ENCODE peak calls at places on chromosome 15, in five cellular contexts. One of them, this sample, is unnamed.

GRCh38 chr15:79455361-79455760 is 23.2 kb downstream of the MINAR1 start:
- DNase-seq in neuronal stem cell: no peak
- DNase-seq in PC-3: no peak
- DNase-seq in tibial nerve: no peak
- DNase-seq in mammary epithelial cell: peak; percentile 40
- DNase-seq in this sample: no peak

GRCh38 chr15:82108489-82109078 is 62.8 kb upstream of the MEX3B start:
- DNase-seq in PC-3: peak; percentile 79
- DNase-seq in mammary epithelial cell: peak; percentile 57
- DNase-seq in neuronal stem cell: no peak
- DNase-seq in tibial nerve: no peak
- DNase-seq in this sample: no peak

GRCh38 chr15:55907797-55908196 is 85.6 kb downstream of the NEDD4 start:
- DNase-seq in PC-3: peak; percentile 97
- DNase-seq in tibial nerve: no peak
- DNase-seq in neuronal stem cell: no peak
- DNase-seq in mammary epithelial cell: peak; percentile 95
- DNase-seq in this sample: no peak

GRCh38 chr15:72227720-72228119 is 3.3 kb downstream of the PKM start:
- DNase-seq in neuronal stem cell: no peak
- DNase-seq in PC-3: peak; percentile 23
- DNase-seq in mammary epithelial cell: no peak
- DNase-seq in tibial nerve: no peak
- DNase-seq in this sample: no peak

GRCh38 chr15:86772369-86773059 is 692.8 kb downstream of the AGBL1 start:
- DNase-seq in neuronal stem cell: no peak
- DNase-seq in tibial nerve: no peak
- DNase-seq in PC-3: no peak
- DNase-seq in mammary epithelial cell: no peak
- DNase-seq in this sample: no peak

GRCh38 chr15:43225201-43225949 is 4.6 kb upstream of the EPB42 start:
- DNase-seq in PC-3: peak; percentile 84
- DNase-seq in tibial nerve: no peak
- DNase-seq in mammary epithelial cell: peak; percentile 58
- DNase-seq in neuronal stem cell: peak; percentile 37
- DNase-seq in this sample: no peak

GRCh38 chr15:99707481-99708270 is 25.6 kb downstream of the LYSMD4 start:
- DNase-seq in tibial nerve: no peak
- DNase-seq in mammary epithelial cell: peak; percentile 85
- DNase-seq in neuronal stem cell: no peak
- DNase-seq in PC-3: peak; percentile 37
- DNase-seq in this sample: no peak

GRCh38 chr15:92020765-92021164 is 167.3 kb downstream of the SLCO3A1 start:
- DNase-seq in mammary epithelial cell: peak; percentile 46
- DNase-seq in neuronal stem cell: no peak
- DNase-seq in PC-3: no peak
- DNase-seq in tibial nerve: no peak
- DNase-seq in this sample: no peak

GRCh38 chr15:80823995-80824394 is 44.8 kb downstream of the CEMIP start:
- DNase-seq in neuronal stem cell: no peak
- DNase-seq in mammary epithelial cell: no peak
- DNase-seq in PC-3: no peak
- DNase-seq in tibial nerve: no peak
- DNase-seq in this sample: no peak

GRCh38 chr15:35293353-35294130 is 208.4 kb upstream of the NANOGP8 start:
- DNase-seq in tibial nerve: no peak
- DNase-seq in mammary epithelial cell: peak; percentile 42
- DNase-seq in PC-3: peak; percentile 89
- DNase-seq in neuronal stem cell: no peak
- DNase-seq in this sample: no peak

GRCh38 chr15:82679626-82680199 is 30.0 kb downstream of the AP3B2 start:
- DNase-seq in PC-3: no peak
- DNase-seq in mammary epithelial cell: no peak
- DNase-seq in neuronal stem cell: no peak
- DNase-seq in tibial nerve: no peak
- DNase-seq in this sample: no peak

GRCh38 chr15:34693053-34693744 is 61.6 kb downstream of the GJD2 start:
- DNase-seq in PC-3: peak; percentile 18
- DNase-seq in neuronal stem cell: no peak
- DNase-seq in mammary epithelial cell: peak; percentile 58
- DNase-seq in tibial nerve: no peak
- DNase-seq in this sample: no peak

GRCh38 chr15:54289590-54290136 is 311.4 kb downstream of the UNC13C start:
- DNase-seq in PC-3: no peak
- DNase-seq in neuronal stem cell: no peak
- DNase-seq in mammary epithelial cell: no peak
- DNase-seq in tibial nerve: no peak
- DNase-seq in this sample: no peak

GRCh38 chr15:34018021-34018645 is 20.9 kb downstream of the AVEN start:
- DNase-seq in tibial nerve: no peak
- DNase-seq in mammary epithelial cell: no peak
- DNase-seq in neuronal stem cell: no peak
- DNase-seq in PC-3: no peak
- DNase-seq in this sample: no peak

GRCh38 chr15:66882251-66883020 is 180.4 kb downstream of the SMAD6 start:
- DNase-seq in PC-3: peak; percentile 27
- DNase-seq in mammary epithelial cell: peak; percentile 24
- DNase-seq in tibial nerve: no peak
- DNase-seq in neuronal stem cell: no peak
- DNase-seq in this sample: no peak

GRCh38 chr15:43517354-43518072 is at the start of gene MAP1A:
- DNase-seq in mammary epithelial cell: no peak
- DNase-seq in neuronal stem cell: no peak
- DNase-seq in PC-3: no peak
- DNase-seq in tibial nerve: no peak
- DNase-seq in this sample: peak; percentile 86

GRCh38 chr15:83118968-83119367 is 11.5 kb downstream of the TM6SF1 start:
- DNase-seq in PC-3: no peak
- DNase-seq in tibial nerve: no peak
- DNase-seq in mammary epithelial cell: no peak
- DNase-seq in neuronal stem cell: no peak
- DNase-seq in this sample: no peak

GRCh38 chr15:89999676-90000174 is 1.4 kb upstream of the ZNF710 start:
- DNase-seq in mammary epithelial cell: no peak
- DNase-seq in neuronal stem cell: peak; percentile 78
- DNase-seq in PC-3: peak; percentile 9
- DNase-seq in tibial nerve: no peak
- DNase-seq in this sample: no peak

GRCh38 chr15:29103825-29104565 is 165.6 kb downstream of the NSMCE3 start:
- DNase-seq in mammary epithelial cell: peak; percentile 57
- DNase-seq in tibial nerve: peak; percentile 27
- DNase-seq in PC-3: peak; percentile 43
- DNase-seq in neuronal stem cell: peak; percentile 83
- DNase-seq in this sample: peak; percentile 57

GRCh38 chr15:61344293-61344692 is 115.2 kb upstream of the RORA start:
- DNase-seq in mammary epithelial cell: no peak
- DNase-seq in tibial nerve: no peak
- DNase-seq in PC-3: no peak
- DNase-seq in neuronal stem cell: no peak
- DNase-seq in this sample: no peak

GRCh38 chr15:71802770-71803169 is 7.6 kb upstream of the NR2E3 start:
- DNase-seq in PC-3: no peak
- DNase-seq in tibial nerve: no peak
- DNase-seq in mammary epithelial cell: no peak
- DNase-seq in neuronal stem cell: no peak
- DNase-seq in this sample: no peak

GRCh38 chr15:29677871-29678431 is 144.3 kb downstream of the TJP1 start:
- DNase-seq in mammary epithelial cell: no peak
- DNase-seq in PC-3: no peak
- DNase-seq in tibial nerve: no peak
- DNase-seq in neuronal stem cell: no peak
- DNase-seq in this sample: no peak

GRCh38 chr15:74398183-74398582 is 30.7 kb upstream of the CYP11A1 start:
- DNase-seq in tibial nerve: no peak
- DNase-seq in PC-3: peak; percentile 18
- DNase-seq in mammary epithelial cell: no peak
- DNase-seq in neuronal stem cell: no peak
- DNase-seq in this sample: no peak

GRCh38 chr15:20645956-20646355 is 104.4 kb upstream of the GOLGA6L6 start:
- DNase-seq in tibial nerve: no peak
- DNase-seq in mammary epithelial cell: peak; percentile 47
- DNase-seq in neuronal stem cell: no peak
- DNase-seq in PC-3: no peak
- DNase-seq in this sample: no peak

GRCh38 chr15:73631915-73632669 is 1.1 kb downstream of the NPTN start:
- DNase-seq in tibial nerve: no peak
- DNase-seq in neuronal stem cell: no peak
- DNase-seq in PC-3: peak; percentile 49
- DNase-seq in mammary epithelial cell: peak; percentile 59
- DNase-seq in this sample: no peak

GRCh38 chr15:23912191-23912590 is 225.1 kb upstream of the NDN start:
- DNase-seq in tibial nerve: no peak
- DNase-seq in mammary epithelial cell: no peak
- DNase-seq in neuronal stem cell: peak; percentile 40
- DNase-seq in PC-3: no peak
- DNase-seq in this sample: peak; percentile 28

GRCh38 chr15:68346986-68347385 is 69.4 kb downstream of the FEM1B start:
- DNase-seq in tibial nerve: no peak
- DNase-seq in neuronal stem cell: no peak
- DNase-seq in mammary epithelial cell: no peak
- DNase-seq in PC-3: no peak
- DNase-seq in this sample: no peak
- H3K27ac ChIP-seq in tibial nerve: no peak overlapping the region
- H3K27ac ChIP-seq in neuronal stem cell: no peak overlapping the region
- H3K27ac ChIP-seq in mammary epithelial cell: no peak overlapping the region
- H3K27ac ChIP-seq in PC-3: no peak overlapping the region
- H3K27ac ChIP-seq in this sample: no peak overlapping the region

GRCh38 chr15:40891810-40892448 is 2.3 kb upstream of the VPS18 start:
- DNase-seq in PC-3: peak; percentile 81
- DNase-seq in neuronal stem cell: no peak
- DNase-seq in mammary epithelial cell: peak; percentile 75
- DNase-seq in tibial nerve: no peak
- DNase-seq in this sample: no peak

GRCh38 chr15:40893733-40894688 is at the start of gene VPS18:
- DNase-seq in mammary epithelial cell: peak; percentile 97
- DNase-seq in neuronal stem cell: peak; percentile 97
- DNase-seq in PC-3: peak; percentile 99
- DNase-seq in tibial nerve: peak; percentile 98
- DNase-seq in this sample: peak; percentile 96

GRCh38 chr15:40893019-40893723 is 1.1 kb upstream of the VPS18 start:
- DNase-seq in neuronal stem cell: no peak
- DNase-seq in PC-3: no peak
- DNase-seq in mammary epithelial cell: peak; percentile 75
- DNase-seq in tibial nerve: no peak
- DNase-seq in this sample: no peak

GRCh38 chr15:40892449-40893012 is 1.7 kb upstream of the VPS18 start:
- DNase-seq in PC-3: no peak
- DNase-seq in tibial nerve: no peak
- DNase-seq in mammary epithelial cell: no peak
- DNase-seq in neuronal stem cell: no peak
- DNase-seq in this sample: no peak

GRCh38 chr15:40894689-40895308 is 549 bp downstream of the VPS18 start:
- DNase-seq in neuronal stem cell: peak; percentile 50
- DNase-seq in mammary epithelial cell: peak; percentile 70
- DNase-seq in PC-3: peak; percentile 81
- DNase-seq in tibial nerve: no peak
- DNase-seq in this sample: no peak
- H3K27ac ChIP-seq in neuronal stem cell: no peak overlapping the region
- H3K27ac ChIP-seq in mammary epithelial cell: peak overlapping the region; percentile 91
- H3K27ac ChIP-seq in PC-3: peak overlapping the region; percentile 81
- H3K27ac ChIP-seq in tibial nerve: peak overlapping the region; percentile 96
- H3K27ac ChIP-seq in this sample: peak overlapping the region; percentile 85

GRCh38 chr15:62853833-62854210 is 188.7 kb upstream of the TPM1 start:
- DNase-seq in mammary epithelial cell: peak; percentile 45
- DNase-seq in tibial nerve: no peak
- DNase-seq in PC-3: no peak
- DNase-seq in neuronal stem cell: no peak
- DNase-seq in this sample: no peak
- H3K27ac ChIP-seq in mammary epithelial cell: no peak overlapping the region
- H3K27ac ChIP-seq in tibial nerve: no peak overlapping the region
- H3K27ac ChIP-seq in PC-3: peak overlapping the region; percentile 60
- H3K27ac ChIP-seq in neuronal stem cell: no peak overlapping the region
- H3K27ac ChIP-seq in this sample: no peak overlapping the region

GRCh38 chr15:42154576-42155355 is 1.7 kb downstream of the PLA2G4F start:
- DNase-seq in PC-3: no peak
- DNase-seq in neuronal stem cell: no peak
- DNase-seq in tibial nerve: no peak
- DNase-seq in mammary epithelial cell: peak; percentile 69
- DNase-seq in this sample: no peak
- H3K27ac ChIP-seq in PC-3: no peak overlapping the region
- H3K27ac ChIP-seq in neuronal stem cell: no peak overlapping the region
- H3K27ac ChIP-seq in tibial nerve: no peak overlapping the region
- H3K27ac ChIP-seq in mammary epithelial cell: no peak overlapping the region
- H3K27ac ChIP-seq in this sample: no peak overlapping the region

GRCh38 chr15:62941719-62942118 is 100.8 kb upstream of the TPM1 start:
- DNase-seq in mammary epithelial cell: no peak
- DNase-seq in neuronal stem cell: no peak
- DNase-seq in tibial nerve: no peak
- DNase-seq in PC-3: no peak
- DNase-seq in this sample: no peak

GRCh38 chr15:62942411-62942810 is 100.1 kb upstream of the TPM1 start:
- DNase-seq in PC-3: no peak
- DNase-seq in tibial nerve: no peak
- DNase-seq in neuronal stem cell: no peak
- DNase-seq in mammary epithelial cell: no peak
- DNase-seq in this sample: no peak

GRCh38 chr15:62938825-62939224 is 103.7 kb upstream of the TPM1 start:
- DNase-seq in neuronal stem cell: no peak
- DNase-seq in tibial nerve: no peak
- DNase-seq in PC-3: no peak
- DNase-seq in mammary epithelial cell: no peak
- DNase-seq in this sample: no peak

GRCh38 chr15:62940359-62940754 is 102.2 kb upstream of the TPM1 start:
- DNase-seq in PC-3: no peak
- DNase-seq in neuronal stem cell: no peak
- DNase-seq in tibial nerve: no peak
- DNase-seq in mammary epithelial cell: no peak
- DNase-seq in this sample: no peak

GRCh38 chr15:62940755-62941361 is 101.7 kb upstream of the TPM1 start:
- DNase-seq in tibial nerve: peak; percentile 30
- DNase-seq in neuronal stem cell: no peak
- DNase-seq in mammary epithelial cell: peak; percentile 95
- DNase-seq in PC-3: peak; percentile 78
- DNase-seq in this sample: peak; percentile 41
- H3K27ac ChIP-seq in tibial nerve: peak overlapping the region; percentile 82
- H3K27ac ChIP-seq in neuronal stem cell: no peak overlapping the region
- H3K27ac ChIP-seq in mammary epithelial cell: peak overlapping the region; percentile 48
- H3K27ac ChIP-seq in PC-3: peak overlapping the region; percentile 36
- H3K27ac ChIP-seq in this sample: peak overlapping the region; percentile 71